ENCODE peak calls at places on chromosomes 5 and 9, in four cellular contexts. D, V, B and N are unnamed samples.

GRCh38 chr9:89536145-89536574 is 38.2 kb upstream of the SEMA4D start:
- DNase-seq in D (no peak), B (no peak), V (no peak), N (no peak)

GRCh38 chr5:142966146-142966455 is 195.9 kb downstream of the ARHGAP26 start:
- DNase-seq in V (no peak), B (no peak), D (no peak), N (no peak)

GRCh38 chr5:2136728-2137333 is 254.1 kb upstream of the IRX4 start:
- DNase-seq in B (no peak), V (no peak), D (no peak), N (no peak)

GRCh38 chr5:98398465-98398864 is 375.0 kb upstream of the RGMB start:
- DNase-seq in V (no peak), D (no peak), B (peak; percentile 3), N (peak; percentile 28)

GRCh38 chr9:84670106-84670800 is 724 bp downstream of the NTRK2 start:
- DNase-seq in B (peak; percentile 62), V (no peak), D (no peak), N (peak; percentile 55)

GRCh38 chr9:4299006-4299795 is 667 bp downstream of the GLIS3 start:
- DNase-seq in B (peak; percentile 20), V (no peak), D (no peak), N (no peak)

GRCh38 chr5:130868186-130868821 is 296.8 kb downstream of the HINT1 start:
- DNase-seq in D (no peak), B (no peak), V (no peak), N (no peak)

GRCh38 chr9:70195456-70195855 is 63.3 kb upstream of the SMC5 start:
- DNase-seq in B (no peak), V (no peak), D (no peak), N (no peak)

GRCh38 chr9:114046237-114046755 is 31.8 kb downstream of the AMBP start:
- DNase-seq in D (no peak), B (no peak), V (no peak), N (no peak)

GRCh38 chr5:179346401-179346800 is 1.1 kb upstream of the ADAMTS2 start:
- DNase-seq in D (no peak), B (no peak), V (no peak), N (no peak)